ENCODE peak calls at places on chromosomes 5 and 9, in four cellular contexts. V is PC-3; A is hepatocyte; G is CD4-positive, alpha-beta memory T cell. Y is an unnamed sample. For H3K4me1, the result is how much of the 10 kb centered on the place peaks cover.

GRCh38 chr5:34736445-34737119 is 80.5 kb downstream of the RAI14 start:
- DNase-seq in V (no peak), A (no peak), G (no peak), Y (no peak)

GRCh38 chr5:139453683-139454567 is 8.6 kb downstream of the ECSCR start:
- DNase-seq in V (no peak), A (no peak), G (no peak), Y (no peak)

GRCh38 chr5:126098330-126099017 is 324.7 kb upstream of the GRAMD2B start:
- DNase-seq in V (no peak), A (no peak), G (no peak), Y (no peak)

GRCh38 chr5:107224272-107224671 is 446.5 kb downstream of the EFNA5 start:
- DNase-seq in V (no peak), A (no peak), G (no peak), Y (no peak)

GRCh38 chr5:112005533-112005926 is 248.5 kb upstream of the NREP start:
- DNase-seq in V (peak), A (no peak), G (no peak), Y (no peak)

GRCh38 chr9:83642784-83643183 is 19.8 kb downstream of the IDNK start:
- DNase-seq in V (no peak), A (no peak), G (no peak), Y (no peak)

GRCh38 chr5:39448504-39449128 is 23.8 kb upstream of the DAB2 start:
- DNase-seq in V (no peak), A (peak), G (no peak), Y (no peak)

GRCh38 chr5:153965102-153965645 is 73.5 kb downstream of the FAM114A2 start:
- DNase-seq in V (peak), A (peak), G (peak), Y (peak)

GRCh38 chr5:158068964-158069363 is 210.0 kb upstream of the CLINT1 start:
- DNase-seq in V (no peak), A (no peak), G (no peak), Y (no peak)

GRCh38 chr9:136764301-136764891 is at the start of gene LCN15:
- DNase-seq in V (no peak), A (no peak), G (no peak), Y (no peak)

GRCh38 chr5:138349842-138350635 is 2.4 kb upstream of the KDM3B start:
- DNase-seq in V (no peak), A (no peak), G (no peak), Y (no peak)

GRCh38 chr5:9046756-9047481 is 499.0 kb downstream of the SEMA5A start:
- DNase-seq in V (peak), A (peak), G (no peak), Y (peak)

GRCh38 chr9:107760469-107761242 is 271.1 kb upstream of the KLF4 start:
- DNase-seq in V (no peak), A (no peak), G (no peak), Y (no peak)

GRCh38 chr5:108753877-108754276 is 6.2 kb downstream of the FER start:
- DNase-seq in V (peak), A (no peak), G (no peak), Y (no peak)

GRCh38 chr5:42753099-42753498 is 3.5 kb upstream of the CCDC152 start:
- DNase-seq in V (peak), A (no peak), G (no peak), Y (no peak)

GRCh38 chr5:115068239-115069086 is 101.2 kb downstream of the TRIM36 start:
- DNase-seq in V (peak), A (no peak), G (peak), Y (peak)

GRCh38 chr9:83299556-83299955 is 236.6 kb upstream of the RASEF start:
- DNase-seq in V (peak), A (peak), G (no peak), Y (no peak)

GRCh38 chr9:96559339-96559943 is 60.2 kb downstream of the CDC14B start:
- DNase-seq in V (no peak), A (no peak), G (no peak), Y (no peak)

GRCh38 chr5:77083088-77083487 is 4.0 kb downstream of the ZBED3 start:
- DNase-seq in V (no peak), A (no peak), G (no peak), Y (no peak)

GRCh38 chr5:146243217-146243616 is 39.8 kb downstream of the RBM27 start:
- DNase-seq in V (no peak), A (no peak), G (no peak), Y (no peak)

GRCh38 chr5:146249801-146250200 is 46.4 kb downstream of the RBM27 start:
- DNase-seq in V (no peak), A (no peak), G (no peak), Y (no peak)

GRCh38 chr5:146254223-146254622 is 50.8 kb downstream of the RBM27 start:
- DNase-seq in V (no peak), A (no peak), G (no peak), Y (no peak)

GRCh38 chr5:146248536-146248935 is 45.1 kb downstream of the RBM27 start:
- DNase-seq in V (no peak), A (no peak), G (no peak), Y (no peak)
- H3K4me1 ChIP-seq in V (under half), A (under half), G (under half), Y (under half)

DNA sequence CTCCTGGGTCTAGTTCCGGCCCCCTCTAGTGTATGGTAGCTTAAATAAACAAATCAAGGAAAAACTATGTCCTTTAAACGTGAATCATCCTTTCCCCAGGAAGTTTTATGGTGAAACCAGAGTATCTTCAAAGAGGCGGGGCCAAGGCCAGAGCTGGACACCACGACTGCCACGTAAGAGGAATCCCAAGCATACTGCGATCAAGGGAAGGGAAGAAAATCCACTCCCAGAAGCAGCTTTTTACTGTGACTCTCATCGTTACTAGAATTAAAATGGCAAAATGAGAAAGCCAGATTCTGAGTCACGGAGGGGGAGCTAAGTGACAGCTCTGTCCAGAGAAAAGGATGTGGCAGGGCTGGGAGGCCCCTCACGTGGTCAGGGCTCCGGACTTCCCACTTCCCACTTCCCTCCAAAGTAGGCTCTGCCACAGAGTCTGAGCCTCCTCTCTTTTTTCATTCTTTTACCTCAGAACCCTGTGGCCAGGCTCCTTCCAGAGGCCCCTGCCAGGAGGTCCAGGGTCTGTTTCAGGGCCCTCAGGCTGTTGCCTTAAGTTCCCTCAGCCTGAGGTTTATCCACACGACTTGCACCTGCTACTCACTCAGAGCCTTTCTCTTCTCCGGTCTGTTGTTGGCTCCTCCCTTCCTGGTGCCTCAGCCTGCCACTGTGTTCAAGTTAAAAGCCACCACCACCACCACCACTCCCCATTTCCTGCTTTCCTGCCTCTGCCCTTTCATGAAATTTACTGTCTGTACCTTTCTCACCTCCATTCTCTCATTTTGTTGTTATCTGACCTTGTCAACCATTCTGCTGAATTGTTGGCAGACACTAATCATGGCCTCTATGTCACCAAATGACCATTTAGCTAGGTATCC is 1.4 kb upstream of the GLRX start:
- DNase-seq in V (peak), A (peak), G (peak), Y (peak)
- H3K4me3 ChIP-seq in V (peak), A (no peak), G (peak), Y (peak)

DNA sequence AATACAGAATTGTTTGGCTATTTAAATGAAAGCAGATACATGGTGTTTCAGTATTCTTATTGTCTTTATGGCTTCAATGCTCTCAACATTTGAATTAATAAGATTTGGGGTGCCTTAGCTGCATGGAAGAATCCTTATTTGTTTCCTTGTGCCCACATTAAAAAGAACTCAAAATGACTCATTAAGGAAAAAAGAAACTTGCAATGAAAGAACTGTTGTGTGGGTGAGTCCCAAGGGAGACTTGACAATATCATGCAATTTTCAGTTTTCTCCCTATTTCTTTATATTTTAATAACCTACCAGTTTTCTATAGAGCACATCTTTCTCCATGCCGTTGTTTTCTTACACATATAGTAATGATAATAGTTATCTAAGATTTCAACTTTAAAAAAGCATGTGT is 404.0 kb downstream of the PDE4D start:
- DNase-seq in V (no peak), A (no peak), G (no peak), Y (no peak)
- H3K4me1 ChIP-seq in V (under half), A (under half), G (under half), Y (under half)

DNA sequence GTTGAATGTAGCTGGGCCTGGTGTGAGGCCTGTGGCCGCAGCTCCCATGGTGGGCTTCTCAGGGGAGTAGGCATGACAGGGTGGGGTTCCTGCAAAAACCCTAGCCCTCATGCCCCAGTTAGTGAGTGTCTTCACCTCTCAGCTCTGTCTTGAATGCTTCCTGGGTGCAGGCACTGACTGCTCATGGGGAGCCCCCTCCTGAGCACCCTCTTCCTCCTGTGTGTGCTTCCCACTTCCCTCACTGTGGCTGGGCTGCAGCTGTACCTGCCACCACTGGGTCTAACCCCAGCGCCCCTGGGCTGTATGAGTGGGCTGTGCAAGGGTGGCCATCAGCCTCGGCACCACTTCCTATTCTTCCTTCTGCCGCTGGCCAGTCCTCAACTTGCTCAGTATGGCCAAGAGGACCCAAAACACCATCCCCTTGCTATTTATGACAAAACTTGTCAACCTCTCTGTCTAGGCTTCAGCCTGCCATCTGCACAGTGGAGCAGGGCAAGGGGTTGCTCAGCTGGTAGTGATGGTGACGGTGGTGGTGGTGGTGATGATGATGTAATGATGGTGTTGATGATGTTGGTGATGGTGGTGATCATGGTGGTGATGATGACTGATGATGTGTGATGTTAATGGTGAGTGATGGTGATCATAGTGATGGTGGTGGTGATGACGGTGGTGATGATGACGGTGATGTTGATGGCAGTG is 67.5 kb downstream of the RXRA start:
- DNase-seq in V (no peak), A (no peak), G (peak), Y (no peak)
- H3K4me3 ChIP-seq in V (no peak), A (no peak), G (no peak), Y (no peak)

DNA sequence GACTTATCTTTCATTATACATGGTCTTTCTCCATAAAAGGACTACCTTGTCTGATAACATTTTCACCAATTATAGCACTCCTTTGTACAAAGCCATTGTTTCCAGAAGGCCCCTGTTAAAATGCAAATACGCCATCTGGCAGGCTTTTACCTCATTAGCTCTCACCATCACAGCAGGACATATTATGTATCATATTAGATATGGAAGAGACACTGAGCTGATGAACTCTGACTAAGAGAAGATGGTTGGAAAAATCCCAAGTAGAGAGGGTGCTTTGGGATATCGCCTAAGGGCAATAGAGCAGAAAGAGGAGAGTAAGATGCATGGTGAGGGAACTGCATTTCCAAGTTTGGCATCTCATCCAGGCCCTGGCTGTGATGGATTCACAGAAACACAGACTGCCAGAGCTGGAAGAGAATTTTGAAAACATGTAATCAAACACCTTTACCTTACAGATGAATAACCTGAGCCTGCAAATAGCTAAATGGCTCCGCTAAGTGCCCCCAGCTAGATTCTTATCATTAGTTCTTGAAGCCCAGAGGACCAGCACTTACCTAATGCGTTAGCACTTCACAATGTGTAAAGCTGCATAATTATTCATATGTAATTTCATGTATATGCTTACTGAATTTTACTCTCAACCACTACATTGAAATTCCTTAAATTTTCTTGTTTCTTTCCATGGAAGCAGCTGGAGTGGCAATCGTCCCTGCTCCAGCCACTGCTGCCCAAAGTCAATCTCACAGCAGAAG is 393.6 kb upstream of the IZUMO3 start:
- DNase-seq in V (no peak), A (no peak), G (no peak), Y (no peak)
- H3K4me1 ChIP-seq in V (under half), A (under half), G (under half), Y (under half)

GRCh38 chr5:73918791-73919221 is 292.8 kb downstream of the ARHGEF28 start:
- DNase-seq in V (no peak), A (no peak), G (no peak), Y (no peak)
- H3K4me3 ChIP-seq in V (no peak), A (no peak), G (no peak), Y (no peak)

DNA sequence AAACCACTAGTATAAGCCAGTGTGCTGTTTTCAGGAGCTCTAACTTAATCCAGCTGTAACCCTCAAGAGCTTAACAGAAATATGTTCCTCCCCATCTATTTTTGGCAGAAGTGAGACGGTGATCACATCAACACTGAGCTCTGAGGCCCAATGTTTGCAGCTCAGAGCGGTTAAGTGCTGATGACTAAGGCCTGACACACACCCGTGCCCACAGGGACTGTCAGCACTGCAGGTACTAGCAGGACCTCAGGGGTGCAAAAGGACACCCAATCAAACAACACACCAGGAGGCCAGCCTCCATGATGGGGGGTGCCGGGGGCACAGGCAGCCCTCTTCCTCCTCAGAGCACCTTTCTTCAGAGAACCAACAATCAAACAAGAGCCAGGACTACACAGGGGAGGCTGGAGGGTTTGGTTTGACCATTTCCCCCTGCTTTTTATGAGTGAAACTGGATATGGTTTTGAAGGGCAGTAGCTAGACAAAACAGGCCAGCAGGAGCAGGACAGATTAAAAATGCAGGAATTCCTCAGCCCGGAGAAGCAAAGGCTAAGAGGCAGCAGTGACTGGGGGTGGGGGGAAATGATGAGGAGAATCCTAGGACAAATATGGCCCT is 61.3 kb downstream of the RAPGEF1 start:
- DNase-seq in V (peak), A (peak), G (peak), Y (peak)
- H3K4me1 ChIP-seq in V (under half), A (half or more), G (half or more), Y (under half)

DNA sequence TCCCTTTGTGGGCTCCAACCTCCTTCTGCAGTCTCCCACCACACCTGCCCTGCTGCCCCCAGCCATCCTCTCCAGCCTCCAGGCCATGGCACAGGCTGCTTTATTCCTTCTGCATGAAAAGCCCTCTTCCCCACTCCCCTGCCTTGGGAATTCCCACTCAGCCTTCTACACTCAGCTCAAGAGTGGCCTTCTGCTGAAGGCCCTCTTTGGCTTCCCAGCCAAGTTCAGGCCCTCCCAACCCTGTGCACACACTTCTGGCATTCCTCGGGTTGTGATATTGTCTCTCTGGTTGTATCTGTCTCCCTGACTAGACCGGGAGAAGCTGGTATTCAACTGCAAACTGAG is 5.7 kb downstream of the SHB start:
- DNase-seq in V (no peak), A (no peak), G (no peak), Y (peak)
- H3K4me3 ChIP-seq in V (peak), A (no peak), G (no peak), Y (no peak)

GRCh38 chr5:96654209-96654608 is 8.0 kb upstream of the CAST start:
- DNase-seq in V (no peak), A (no peak), G (no peak), Y (no peak)
- H3K4me1 ChIP-seq in V (half or more), A (under half), G (under half), Y (under half)

Y was measured in SJCRH30.